ENCODE peak calls at places on chromosomes 2 and 18, in ten cellular contexts. A is OCI-LY7; B is GM23248; U is pancreas; Q is IMR-90; C is neuronal stem cell; W is A549; J is CD8-positive, alpha-beta memory T cell; V is body of pancreas; R is astrocyte. T is an unnamed sample.
A peak's percentile ranks its signal among the peaks of the same experiment; 100 is the strongest.

GRCh38 chr2:69781321-69782248 is 39.7 kb downstream of the ANXA4 start:
- DNase-seq in V (peak; percentile 74), J (no peak), W (peak; percentile 67), B (no peak), R (no peak), C (no peak), U (peak; percentile 67), A (no peak), Q (no peak), T (no peak)

GRCh38 chr2:160970052-160970846 is 190.0 kb upstream of the TANK start:
- DNase-seq in Q (peak; percentile 82), U (peak; percentile 16), A (peak; percentile 29), C (peak; percentile 65), J (no peak), W (peak; percentile 55), V (peak; percentile 32), B (peak; percentile 82), R (peak; percentile 69), T (no peak)

GRCh38 chr2:215695876-215696275 is 260.0 kb upstream of the FN1 start:
- DNase-seq in A (no peak), Q (peak; percentile 46), U (no peak), W (no peak), C (no peak), V (no peak), B (peak; percentile 26), J (no peak), R (no peak), T (no peak)

GRCh38 chr2:70946832-70947442 is 11.2 kb downstream of the ATP6V1B1 start:
- DNase-seq in B (peak; percentile 64), R (peak; percentile 32), A (peak; percentile 69), W (peak; percentile 38), V (peak; percentile 67), U (peak; percentile 36), J (peak; percentile 27), Q (peak; percentile 60), C (peak; percentile 72), T (no peak)

GRCh38 chr2:52347292-52347691 is 1315.4 kb upstream of the NRXN1 start:
- DNase-seq in A (no peak), W (no peak), C (no peak), V (no peak), B (no peak), Q (no peak), R (no peak), J (no peak), U (no peak), T (no peak)

GRCh38 chr18:62460851-62461300 is 61.9 kb upstream of the ZCCHC2 start:
- DNase-seq in C (no peak), W (no peak), R (peak; percentile 2), U (no peak), V (no peak), B (peak; percentile 24), A (no peak), Q (no peak), J (no peak), T (no peak)

GRCh38 chr2:2116657-2117056 is 214.4 kb downstream of the MYT1L start:
- DNase-seq in B (no peak), J (no peak), A (no peak), R (no peak), V (no peak), C (no peak), Q (no peak), U (no peak), W (no peak), T (no peak)

GRCh38 chr2:129929321-129930290 is 49.9 kb upstream of the RAB6C start:
- DNase-seq in A (no peak), V (no peak), Q (no peak), W (no peak), R (no peak), J (no peak), C (no peak), U (no peak), B (peak; percentile 89), T (no peak)

GRCh38 chr2:1858733-1859132 is 114.4 kb upstream of the PXDN start:
- DNase-seq in B (no peak), Q (no peak), J (no peak), U (no peak), C (no peak), W (no peak), R (no peak), V (no peak), A (no peak), T (no peak)

GRCh38 chr2:46870051-46870839 is 45.4 kb downstream of the MCFD2 start:
- DNase-seq in A (no peak), B (peak; percentile 59), V (peak; percentile 4), Q (peak; percentile 66), R (no peak), U (no peak), C (no peak), J (no peak), W (no peak), T (no peak)

GRCh38 chr2:38294597-38294996 is 82.5 kb downstream of the ATL2 start:
- DNase-seq in W (no peak), R (no peak), J (no peak), B (no peak), A (no peak), Q (peak; percentile 24), U (no peak), V (no peak), C (no peak), T (no peak)

DNA sequence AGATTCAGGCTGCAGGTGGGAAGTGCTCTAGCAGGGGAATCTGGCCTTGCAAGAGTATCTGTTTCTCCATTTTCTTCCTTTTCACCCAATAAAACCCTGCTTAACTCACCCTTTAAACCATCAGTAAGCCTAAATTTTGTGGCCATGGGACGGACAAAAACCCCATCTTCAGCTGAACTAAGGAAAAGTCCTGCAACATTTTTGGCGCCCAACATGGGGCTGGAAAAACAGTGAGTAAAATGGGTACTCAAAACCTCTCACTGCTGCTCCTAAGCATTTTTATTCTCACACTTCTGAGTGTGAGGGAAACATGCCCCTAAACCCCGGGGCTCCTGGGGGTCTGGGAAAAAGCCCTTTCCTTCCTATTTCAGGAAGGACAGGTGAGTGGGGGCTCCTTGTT is 414.3 kb downstream of the ZNF804A start:
- DNase-seq in V (no peak), R (peak; percentile 8), Q (peak; percentile 1), C (no peak), U (no peak), W (no peak), B (no peak), A (peak; percentile 5), J (no peak), T (no peak)
- H3K9me3 ChIP-seq in V (no peaks in the 10 kb centered on the region), R (peaks cover 8% of the 10 kb centered on the region), Q (peaks cover 13% of the 10 kb centered on the region), C (peaks cover 6% of the 10 kb centered on the region), U (no peaks in the 10 kb centered on the region), W (peaks cover 19% of the 10 kb centered on the region), B (no peaks in the 10 kb centered on the region), A (peaks cover 24% of the 10 kb centered on the region), J (no peaks in the 10 kb centered on the region), T (no peaks in the 10 kb centered on the region)

GRCh38 chr2:117968724-117969121 is 45.1 kb downstream of the CCDC93 start:
- DNase-seq in R (no peak), Q (no peak), C (no peak), B (no peak), A (no peak), W (no peak), J (no peak), U (no peak), V (no peak), T (no peak)

GRCh38 chr2:117976581-117976980 is 37.3 kb downstream of the CCDC93 start:
- DNase-seq in Q (no peak), B (no peak), V (no peak), U (no peak), W (no peak), R (no peak), C (no peak), A (no peak), J (no peak), T (no peak)

GRCh38 chr2:117973498-117974082 is 40.3 kb downstream of the CCDC93 start:
- DNase-seq in R (no peak), B (no peak), U (no peak), W (no peak), J (no peak), Q (no peak), A (no peak), C (no peak), V (no peak), T (no peak)

GRCh38 chr2:117967981-117968723 is 45.7 kb downstream of the CCDC93 start:
- DNase-seq in R (peak; percentile 33), C (no peak), V (no peak), W (no peak), B (no peak), A (no peak), U (no peak), Q (no peak), J (no peak), T (no peak)

GRCh38 chr2:117972466-117973123 is 41.3 kb downstream of the CCDC93 start:
- DNase-seq in C (no peak), B (peak; percentile 58), V (no peak), A (no peak), R (peak; percentile 88), U (no peak), J (no peak), W (no peak), Q (peak; percentile 43), T (no peak)
- H3K9me3 ChIP-seq in C (no peaks in the 10 kb centered on the region), B (no peaks in the 10 kb centered on the region), V (no peaks in the 10 kb centered on the region), A (no peaks in the 10 kb centered on the region), R (no peaks in the 10 kb centered on the region), U (no peaks in the 10 kb centered on the region), J (no peaks in the 10 kb centered on the region), W (no peaks in the 10 kb centered on the region), Q (no peaks in the 10 kb centered on the region), T (no peaks in the 10 kb centered on the region)

GRCh38 chr2:218192902-218193425 is 24.0 kb upstream of the ARPC2 start:
- DNase-seq in R (no peak), C (no peak), B (no peak), J (no peak), U (no peak), Q (no peak), V (no peak), W (no peak), A (no peak), T (no peak)

GRCh38 chr2:218196974-218197373 is 20.0 kb upstream of the ARPC2 start:
- DNase-seq in U (no peak), V (no peak), B (no peak), C (no peak), A (no peak), Q (no peak), W (no peak), J (no peak), R (no peak), T (no peak)

GRCh38 chr2:218193716-218194115 is 23.3 kb upstream of the ARPC2 start:
- DNase-seq in C (no peak), R (no peak), B (no peak), V (no peak), J (no peak), W (no peak), Q (no peak), U (no peak), A (no peak), T (no peak)

DNA sequence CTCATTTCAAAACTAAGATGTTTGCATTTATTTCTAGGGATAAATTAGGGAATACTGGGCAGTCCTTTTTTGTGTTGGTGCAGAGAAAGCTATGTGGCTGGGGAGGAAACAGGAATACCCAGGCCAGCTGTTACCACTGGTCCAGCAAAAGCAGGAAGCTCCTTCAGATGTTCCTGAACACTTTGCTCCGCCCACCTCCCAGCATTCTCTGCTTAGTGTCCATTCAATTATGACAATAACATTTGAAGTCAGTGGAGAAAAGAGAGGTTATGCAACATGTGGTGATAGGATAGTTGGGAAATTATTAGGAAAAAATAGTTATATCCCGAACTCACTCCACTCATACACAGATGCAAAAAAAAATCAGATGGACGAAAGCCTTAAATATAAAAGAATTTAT is 22.1 kb upstream of the ARPC2 start:
- DNase-seq in B (no peak), W (no peak), J (no peak), U (no peak), Q (no peak), R (no peak), V (no peak), C (no peak), A (no peak), T (no peak)
- H3K9me3 ChIP-seq in B (no peaks in the 10 kb centered on the region), W (no peaks in the 10 kb centered on the region), J (no peaks in the 10 kb centered on the region), U (no peaks in the 10 kb centered on the region), Q (no peaks in the 10 kb centered on the region), R (no peaks in the 10 kb centered on the region), V (no peaks in the 10 kb centered on the region), C (no peaks in the 10 kb centered on the region), A (no peaks in the 10 kb centered on the region), T (no peaks in the 10 kb centered on the region)

GRCh38 chr18:11696451-11696850 is 7.4 kb downstream of the GNAL start:
- DNase-seq in B (no peak), Q (no peak), C (no peak), J (no peak), U (no peak), V (no peak), R (no peak), A (no peak), W (no peak), T (no peak)
- H3K9me3 ChIP-seq in B (no peaks in the 10 kb centered on the region), Q (no peaks in the 10 kb centered on the region), C (no peaks in the 10 kb centered on the region), J (no peaks in the 10 kb centered on the region), U (no peaks in the 10 kb centered on the region), V (no peaks in the 10 kb centered on the region), R (no peaks in the 10 kb centered on the region), A (no peaks in the 10 kb centered on the region), W (no peaks in the 10 kb centered on the region), T (no peaks in the 10 kb centered on the region)

T was measured in T-helper 17 cell.